ENCODE peak calls at places on chromosome 7, in ten cellular contexts. C is HFFc6; S is right atrium auricular region; M is type B pancreatic cell; H is dorsolateral prefrontal cortex; T is CD4-positive, alpha-beta T cell; P is GM12865; V is thyroid gland; Q is neural crest cell; J is breast epithelium. X is an unnamed sample.

GRCh38 chr7:102439963-102440795 is 6.8 kb downstream of the ORAI2 start:
- DNase-seq in P (no peak), T (no peak), H (no peak), Q (no peak), C (peak), S (peak), V (no peak), J (peak), M (no peak), X (no peak)

GRCh38 chr7:130445008-130445407 is 4.2 kb upstream of the CEP41 start:
- DNase-seq in S (no peak), Q (no peak), J (no peak), H (no peak), C (no peak), M (no peak), V (no peak), T (no peak), P (no peak), X (no peak)

GRCh38 chr7:3321206-3321605 is 20.2 kb downstream of the SDK1 start:
- DNase-seq in C (no peak), J (no peak), P (no peak), S (no peak), V (no peak), H (no peak), Q (no peak), T (no peak), M (no peak), X (no peak)

GRCh38 chr7:74665296-74665938 is 7.9 kb downstream of the GTF2I start:
- DNase-seq in C (no peak), T (no peak), P (peak), V (no peak), S (no peak), J (no peak), M (no peak), Q (no peak), H (no peak), X (no peak)

GRCh38 chr7:47635091-47636090 is 53.5 kb upstream of the TNS3 start:
- DNase-seq in Q (no peak), T (no peak), V (peak), J (peak), M (no peak), H (no peak), C (no peak), P (no peak), S (no peak), X (no peak)

GRCh38 chr7:17941171-17941490 is 837 bp upstream of the SNX13 start:
- DNase-seq in T (no peak), V (no peak), Q (no peak), C (no peak), J (no peak), M (no peak), P (peak), S (no peak), H (no peak), X (no peak)

GRCh38 chr7:106484562-106484961 is 176.4 kb downstream of the CCDC71L start:
- DNase-seq in Q (no peak), J (no peak), S (no peak), T (no peak), H (no peak), P (no peak), C (peak), M (no peak), V (no peak), X (no peak)

GRCh38 chr7:69889338-69890080 is 291.2 kb downstream of the AUTS2 start:
- DNase-seq in T (no peak), J (no peak), P (peak), V (no peak), H (no peak), C (no peak), S (no peak), M (no peak), Q (no peak), X (no peak)

GRCh38 chr7:148567524-148567923 is 23.0 kb upstream of the C7orf33 start:
- DNase-seq in M (no peak), P (no peak), S (no peak), V (no peak), H (no peak), J (no peak), C (no peak), Q (no peak), T (no peak), X (no peak)

GRCh38 chr7:130491841-130492518 is at the start of gene MEST:
- DNase-seq in S (no peak), Q (peak), C (no peak), H (no peak), V (peak), T (no peak), M (no peak), J (no peak), P (peak), X (no peak)

GRCh38 chr7:40885503-40885902 is 750.7 kb downstream of the SUGCT start:
- DNase-seq in P (no peak), C (peak), Q (no peak), H (no peak), S (no peak), T (no peak), V (no peak), M (no peak), J (no peak), X (no peak)

GRCh38 chr7:68246189-68246633 is 1249.6 kb downstream of the TYW1 start:
- DNase-seq in V (peak), J (no peak), S (no peak), M (no peak), C (no peak), Q (no peak), H (no peak), T (no peak), P (no peak), X (no peak)

GRCh38 chr7:22572937-22573336 is 72.9 kb upstream of the STEAP1B start:
- DNase-seq in C (peak), H (no peak), T (no peak), Q (no peak), P (no peak), M (no peak), J (no peak), S (no peak), V (no peak), X (no peak)

GRCh38 chr7:159226303-159226702 is 81.6 kb upstream of the VIPR2 start:
- DNase-seq in S (no peak), V (no peak), M (no peak), H (no peak), J (no peak), T (no peak), Q (no peak), P (no peak), C (no peak), X (no peak)

GRCh38 chr7:122380993-122381392 is 76.4 kb upstream of the FEZF1 start:
- DNase-seq in T (no peak), M (no peak), J (no peak), H (no peak), C (no peak), V (peak), S (no peak), Q (no peak), P (peak), X (no peak)

GRCh38 chr7:105876964-105877601 is 684 bp upstream of the ATXN7L1 start:
- DNase-seq in C (peak), M (no peak), V (peak), H (peak), P (no peak), Q (peak), S (no peak), T (peak), J (no peak), X (no peak)

GRCh38 chr7:129609666-129610065 is 1.9 kb upstream of the NRF1 start:
- DNase-seq in H (no peak), J (no peak), P (no peak), S (no peak), C (no peak), T (no peak), Q (no peak), V (no peak), M (no peak), X (no peak)

GRCh38 chr7:95619517-95619916 is 23.2 kb upstream of the PDK4 start:
- DNase-seq in Q (no peak), P (no peak), J (no peak), M (no peak), S (no peak), V (no peak), C (no peak), T (no peak), H (no peak), X (no peak)

GRCh38 chr7:12770227-12770975 is 83.0 kb downstream of the ARL4A start:
- DNase-seq in M (no peak), Q (no peak), C (no peak), H (no peak), T (no peak), S (no peak), J (no peak), P (no peak), V (peak), X (no peak)

GRCh38 chr7:44103941-44104879 is at the start of gene AEBP1:
- DNase-seq in T (no peak), S (no peak), H (no peak), M (no peak), V (peak), J (no peak), Q (peak), C (peak), P (no peak), X (no peak)
- TF ChIP-seq CTCF in T (no peak), S (no peak), H (no peak), M (peak), V (no peak), J (no peak), Q (peak), C (no peak), P (no peak), X (no peak)

DNA sequence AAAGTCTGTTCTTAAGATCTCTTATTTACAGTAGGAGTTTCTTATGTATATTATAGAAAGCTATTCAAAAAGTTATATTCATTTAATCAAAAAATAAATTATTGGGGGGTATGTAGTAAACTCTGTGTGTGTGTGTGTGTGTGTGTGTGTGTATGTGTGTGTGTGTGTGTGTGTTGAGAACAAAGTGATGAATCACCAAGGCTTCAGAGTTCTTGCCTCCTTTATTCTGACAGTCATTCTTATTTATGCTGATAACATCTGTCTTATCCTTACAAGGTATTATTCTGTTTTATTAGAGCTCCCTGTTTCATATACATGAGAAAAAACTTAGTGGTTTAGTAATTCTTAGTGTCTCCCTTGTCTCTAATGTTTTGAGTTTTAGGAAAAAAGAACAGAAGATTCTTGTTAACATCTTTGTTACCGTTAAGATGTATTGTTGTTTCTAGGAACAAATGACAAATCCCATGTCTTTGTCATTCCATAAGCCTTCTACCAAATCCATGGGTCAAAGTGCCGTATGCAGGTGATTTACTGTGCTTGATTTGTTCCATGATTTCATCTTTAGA is 424.0 kb downstream of the EXOC4 start:
- DNase-seq in S (no peak), J (no peak), M (no peak), H (no peak), P (no peak), C (peak), T (no peak), Q (no peak), V (no peak), X (no peak)
- TF ChIP-seq CTCF in S (no peak), J (no peak), M (no peak), H (no peak), P (no peak), C (no peak), T (no peak), Q (no peak), V (no peak), X (no peak)

GRCh38 chr7:111860248-111860647 is 298.0 kb upstream of the IMMP2L start:
- DNase-seq in S (no peak), C (no peak), T (no peak), M (no peak), J (no peak), P (no peak), Q (no peak), V (no peak), H (no peak), X (no peak)
- TF ChIP-seq CTCF in S (no peak), C (no peak), T (no peak), M (no peak), J (no peak), P (no peak), Q (no peak), V (no peak), H (no peak), X (no peak)

GRCh38 chr7:142838461-142839213 is 16.2 kb upstream of the EPHB6 start:
- DNase-seq in T (no peak), J (no peak), Q (no peak), S (no peak), P (no peak), H (no peak), V (no peak), C (no peak), M (no peak), X (no peak)

GRCh38 chr7:142832452-142832851 is 22.4 kb upstream of the EPHB6 start:
- DNase-seq in P (no peak), M (no peak), H (no peak), J (no peak), V (no peak), Q (no peak), T (no peak), C (no peak), S (no peak), X (no peak)

GRCh38 chr7:142833174-142834027 is 21.5 kb upstream of the EPHB6 start:
- DNase-seq in V (no peak), J (no peak), S (no peak), H (no peak), M (no peak), P (peak), Q (no peak), C (no peak), T (no peak), X (no peak)

DNA sequence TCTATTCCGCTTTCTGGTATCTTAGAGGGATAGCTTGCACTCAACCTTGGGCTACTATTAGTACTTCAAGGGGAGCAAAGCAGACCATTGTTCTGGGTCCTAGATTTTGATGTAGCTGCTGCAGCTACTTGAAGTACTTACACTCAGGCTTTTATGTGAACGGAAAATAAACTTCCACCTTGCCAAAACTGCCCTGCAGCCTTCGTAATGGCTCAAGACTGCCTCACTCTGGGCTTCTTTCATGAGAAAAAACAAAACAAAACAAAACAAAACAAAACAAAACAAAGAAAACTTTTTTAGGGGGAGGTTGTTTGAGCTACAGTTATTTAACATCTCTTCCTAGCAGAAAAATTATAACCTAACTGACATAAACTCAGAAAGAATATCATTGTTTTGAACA is 19.4 kb upstream of the EPHB6 start:
- DNase-seq in Q (no peak), V (peak), M (no peak), J (no peak), C (no peak), T (no peak), P (no peak), S (no peak), H (no peak), X (no peak)
- TF ChIP-seq CTCF in Q (no peak), V (no peak), M (no peak), J (no peak), C (no peak), T (peak), P (no peak), S (no peak), H (no peak), X (no peak)

GRCh38 chr7:151725844-151726770 is 150.8 kb downstream of the PRKAG2 start:
- DNase-seq in S (no peak), P (no peak), C (peak), V (no peak), T (no peak), J (no peak), M (no peak), Q (no peak), H (no peak), X (no peak)
- TF ChIP-seq CTCF in S (no peak), P (no peak), C (no peak), V (no peak), T (no peak), J (no peak), M (no peak), Q (no peak), H (peak), X (no peak)

DNA sequence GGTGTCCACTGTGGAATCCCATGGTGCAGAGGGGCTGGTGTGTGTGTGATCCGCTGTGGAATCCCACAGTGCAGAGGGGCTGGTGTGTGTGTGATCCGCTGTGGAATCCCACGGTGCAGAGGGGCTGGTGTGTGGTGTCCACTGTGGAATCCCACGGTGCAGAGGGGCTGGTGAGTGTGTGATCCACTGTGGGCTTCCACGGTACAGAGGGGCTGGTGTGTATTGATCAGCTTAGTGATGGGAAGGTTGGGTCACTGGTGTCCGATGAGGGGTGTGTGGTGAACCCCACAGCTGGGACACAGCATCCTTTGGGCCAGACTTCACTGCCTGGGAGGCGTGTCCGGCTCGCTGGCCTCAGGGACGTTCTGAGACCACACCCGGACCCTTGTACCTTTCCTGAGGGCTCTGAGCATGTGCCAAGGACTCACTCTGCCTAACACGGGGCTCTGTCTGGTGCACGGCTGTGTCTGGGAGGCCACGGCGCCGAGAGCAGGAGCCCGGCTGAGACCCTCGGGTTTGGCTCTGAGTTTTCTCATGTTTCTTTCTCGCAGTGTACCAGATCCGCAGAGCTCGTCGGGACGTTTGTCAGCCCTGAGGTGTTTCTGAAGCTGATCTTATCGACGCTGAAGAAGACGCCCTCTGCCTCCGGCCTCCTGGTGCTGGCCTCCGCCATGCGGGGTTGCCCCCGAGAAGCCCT is 29.3 kb upstream of the PRKAR1B start:
- DNase-seq in C (no peak), M (no peak), H (no peak), Q (no peak), T (no peak), P (no peak), S (no peak), V (no peak), J (peak), X (no peak)
- TF ChIP-seq CTCF in C (no peak), M (no peak), H (no peak), Q (no peak), T (no peak), P (no peak), S (no peak), V (no peak), J (no peak), X (no peak)

X was measured in omental fat pad.